ENCODE peak calls at places on chromosomes 7 and 10, in ten cellular contexts. Q is breast epithelium; O is stimulated activated CD4-positive, alpha-beta T cell treated with anti-CD3 and anti-CD28 coated beads, Interleukin-2, amount 100 ng/mL, for 48 hours; X is epithelial cell of esophagus; L is left colon; F is NCI-H1417; S is NCI-H345; W is DMS153; E is SK-MEL-5; D is AG08395. K is an unnamed sample.
A peak's percentile ranks its signal among the peaks of the same experiment; 100 is the strongest.

GRCh38 chr10:86334515-86335085 is 32.0 kb downstream of the GRID1 start:
- DNase-seq in Q (no peak), O (no peak), X (peak; percentile 39), L (no peak), F (peak; percentile 13), S (peak; percentile 70), W (peak; percentile 76), E (no peak), D (no peak), K (peak; percentile 83)

GRCh38 chr7:69677054-69677847 is 79.0 kb downstream of the AUTS2 start:
- DNase-seq in Q (no peak), O (no peak), X (no peak), L (no peak), F (no peak), S (no peak), W (no peak), E (peak; percentile 28), D (peak; percentile 31), K (no peak)

GRCh38 chr10:62635127-62635526 is 169.4 kb upstream of the ADO start:
- DNase-seq in Q (no peak), O (no peak), X (no peak), L (no peak), F (no peak), S (no peak), W (no peak), E (no peak), D (no peak), K (peak; percentile 10)

GRCh38 chr10:107085661-107086525 is 78.6 kb downstream of the SORCS1 start:
- DNase-seq in Q (no peak), O (no peak), X (no peak), L (no peak), F (no peak), S (no peak), W (no peak), E (peak; percentile 74), D (no peak), K (no peak)

GRCh38 chr10:51892965-51893658 is 193.7 kb upstream of the CSTF2T start:
- DNase-seq in Q (no peak), O (no peak), X (peak; percentile 34), L (no peak), F (no peak), S (peak; percentile 42), W (no peak), E (peak; percentile 70), D (no peak), K (no peak)

GRCh38 chr7:78576196-78576595 is 777.6 kb downstream of the PHTF2 start:
- DNase-seq in Q (no peak), O (no peak), X (no peak), L (no peak), F (no peak), S (no peak), W (no peak), E (peak; percentile 56), D (peak; percentile 33), K (peak; percentile 89)

GRCh38 chr10:130962240-130963051 is 349.1 kb downstream of the TCERG1L start:
- DNase-seq in Q (no peak), O (no peak), X (no peak), L (no peak), F (no peak), S (no peak), W (no peak), E (no peak), D (no peak), K (peak; percentile 37)

GRCh38 chr7:12570529-12571461 is at the start of gene SCIN:
- DNase-seq in Q (no peak), O (peak; percentile 9), X (no peak), L (peak; percentile 79), F (peak; percentile 70), S (peak; percentile 89), W (peak; percentile 76), E (no peak), D (peak; percentile 26), K (peak; percentile 68)

GRCh38 chr7:39016609-39017008 is 38.9 kb downstream of the POU6F2 start:
- DNase-seq in Q (peak; percentile 51), O (no peak), X (peak; percentile 52), L (peak; percentile 25), F (no peak), S (no peak), W (no peak), E (no peak), D (no peak), K (peak; percentile 85)

GRCh38 chr7:130926021-130926691 is 192.1 kb upstream of the KLF14 start:
- DNase-seq in Q (no peak), O (no peak), X (no peak), L (no peak), F (no peak), S (no peak), W (no peak), E (no peak), D (no peak), K (no peak)

GRCh38 chr10:974785-975074 is 13.5 kb upstream of the GTPBP4 start:
- DNase-seq in Q (no peak), O (no peak), X (no peak), L (no peak), F (peak; percentile 89), S (no peak), W (peak; percentile 3), E (no peak), D (no peak), K (no peak)

GRCh38 chr10:126459878-126460481 is 71.7 kb upstream of the ADAM12 start:
- DNase-seq in Q (no peak), O (no peak), X (peak; percentile 99), L (no peak), F (no peak), S (peak; percentile 89), W (peak; percentile 73), E (peak; percentile 51), D (peak; percentile 86), K (no peak)

GRCh38 chr10:123808873-123809272 is 82.7 kb downstream of the CPXM2 start:
- DNase-seq in Q (no peak), O (no peak), X (peak; percentile 74), L (no peak), F (no peak), S (no peak), W (no peak), E (peak; percentile 82), D (peak; percentile 78), K (peak; percentile 79)

GRCh38 chr10:54402576-54402975 is 398.5 kb downstream of the PCDH15 start:
- DNase-seq in Q (no peak), O (no peak), X (peak; percentile 66), L (no peak), F (no peak), S (peak; percentile 9), W (no peak), E (peak; percentile 46), D (no peak), K (no peak)

GRCh38 chr7:128459394-128459878 is 3.8 kb downstream of the HILPDA start:
- DNase-seq in Q (no peak), O (peak; percentile 47), X (peak; percentile 76), L (peak; percentile 47), F (peak; percentile 43), S (peak; percentile 55), W (peak; percentile 7), E (peak; percentile 90), D (peak; percentile 65), K (peak; percentile 81)

GRCh38 chr7:106032295-106032694 is 69.2 kb downstream of the CDHR3 start:
- DNase-seq in Q (no peak), O (no peak), X (no peak), L (no peak), F (no peak), S (no peak), W (no peak), E (no peak), D (no peak), K (no peak)

GRCh38 chr10:77391605-77392235 is 245.9 kb downstream of the KCNMA1 start:
- DNase-seq in Q (peak; percentile 80), O (peak; percentile 33), X (peak; percentile 83), L (peak; percentile 67), F (peak; percentile 63), S (peak; percentile 81), W (peak; percentile 64), E (peak; percentile 76), D (peak; percentile 81), K (peak; percentile 93)